ENCODE peak calls at places on chromosomes 11 and 22, in eight cellular contexts. X, R, G, Q, A, P, U and O are unnamed samples.

GRCh38 chr11:104964247-104964646 is 4.1 kb downstream of the CASP4 start:
- DNase-seq in G (no peak), U (no peak), P (no peak), Q (no peak), R (no peak), X (no peak), A (no peak), O (no peak)

GRCh38 chr11:88204353-88204752 is 29.1 kb upstream of the RAB38 start:
- DNase-seq in Q (no peak), A (no peak), X (no peak), R (no peak), G (no peak), U (no peak), P (no peak), O (no peak)

GRCh38 chr11:10856689-10857603 is 907 bp downstream of the ZBED5 start:
- DNase-seq in G (peak; percentile 62), A (peak; percentile 37), U (peak; percentile 34), P (peak; percentile 23), R (no peak), X (peak; percentile 37), Q (no peak), O (no peak)

GRCh38 chr22:18056802-18057474 is 20.9 kb upstream of the PEX26 start:
- DNase-seq in G (peak; percentile 76), U (peak; percentile 41), A (no peak), X (no peak), Q (no peak), R (no peak), P (no peak), O (no peak)

GRCh38 chr11:3109921-3110706 is 52.9 kb upstream of the CARS1 start:
- DNase-seq in R (peak; percentile 55), P (peak; percentile 67), Q (no peak), G (peak; percentile 37), X (peak; percentile 90), A (peak; percentile 26), U (peak; percentile 45), O (no peak)

GRCh38 chr11:108754901-108755625 is 90.2 kb downstream of the DDX10 start:
- DNase-seq in A (peak; percentile 42), P (no peak), R (no peak), X (no peak), Q (no peak), U (no peak), G (no peak), O (no peak)

GRCh38 chr11:69540118-69541000 is 58.9 kb downstream of the LINC01488 start:
- DNase-seq in A (no peak), P (no peak), G (no peak), Q (no peak), U (no peak), R (no peak), X (peak; percentile 64), O (no peak)

GRCh38 chr11:129992161-129992944 is 10.3 kb downstream of the PRDM10 start:
- DNase-seq in P (peak; percentile 45), G (peak; percentile 54), Q (no peak), R (peak; percentile 47), U (peak; percentile 79), A (peak; percentile 26), X (peak; percentile 69), O (no peak)

GRCh38 chr22:47422736-47423135 is 660.3 kb downstream of the TBC1D22A start:
- DNase-seq in R (no peak), P (no peak), X (no peak), A (no peak), G (no peak), U (no peak), Q (no peak), O (no peak)

GRCh38 chr11:81963018-81963417 is 770.6 kb downstream of the FAM181B start:
- DNase-seq in Q (no peak), U (no peak), R (no peak), A (peak; percentile 44), G (no peak), P (peak; percentile 39), X (peak; percentile 14), O (peak; percentile 16)

GRCh38 chr22:38950527-38951111 is 6.8 kb upstream of the APOBEC3A start:
- DNase-seq in G (no peak), A (no peak), U (no peak), R (no peak), P (no peak), X (no peak), Q (no peak), O (no peak)